ENCODE peak calls at places on chromosome 15, in five cellular contexts. A, T, X, F and B are unnamed samples.

GRCh38 chr15:73378089-73378488 is 9.3 kb upstream of the HCN4 start:
- DNase-seq in A (no peak), T (no peak), X (peak; percentile 78), F (no peak), B (no peak)

GRCh38 chr15:39936187-39936586 is 2.3 kb downstream of the EIF2AK4 start:
- DNase-seq in A (peak; percentile 88), T (no peak), X (no peak), F (no peak), B (peak; percentile 37)

GRCh38 chr15:65421360-65422215 is 1.2 kb downstream of the IGDCC4 start:
- DNase-seq in A (peak; percentile 30), T (peak; percentile 52), X (peak; percentile 77), F (no peak), B (no peak)

GRCh38 chr15:74240002-74240568 is 4.0 kb downstream of the CCDC33 start:
- DNase-seq in A (peak; percentile 98), T (no peak), X (peak; percentile 92), F (peak; percentile 96), B (peak; percentile 99)

GRCh38 chr15:32843211-32843907 is 125.6 kb downstream of the GREM1 start:
- DNase-seq in A (no peak), T (no peak), X (no peak), F (no peak), B (no peak)

GRCh38 chr15:95017950-95018349 is 786.6 kb downstream of the MCTP2 start:
- DNase-seq in A (peak; percentile 53), T (no peak), X (peak; percentile 77), F (no peak), B (peak; percentile 2)

GRCh38 chr15:93289951-93290350 is 200.9 kb upstream of the RGMA start:
- DNase-seq in A (no peak), T (peak; percentile 27), X (no peak), F (no peak), B (no peak)

GRCh38 chr15:77042955-77043920 is 27.7 kb downstream of the TSPAN3 start:
- DNase-seq in A (no peak), T (no peak), X (no peak), F (no peak), B (no peak)

GRCh38 chr15:51969728-51970127 is 1.9 kb downstream of the LEO1 start:
- DNase-seq in A (peak; percentile 27), T (no peak), X (no peak), F (no peak), B (peak; percentile 42)

GRCh38 chr15:31606261-31606669 is 279.6 kb downstream of the KLF13 start:
- DNase-seq in A (peak; percentile 62), T (no peak), X (no peak), F (no peak), B (peak; percentile 10)